ENCODE peak calls at places on chromosomes 7 and 10, in eight cellular contexts. J is activated gamma-delta T cell; L is OCI-LY7; Y is ACHN; N is brain microvascular endothelial cell; G is activated CD4-positive, CD25-positive, alpha-beta regulatory T cell treated with anti-CD3 and anti-CD28 coated beads, Interleukin-2, amount 50 U/mL, for 72 hours; C is fibroblast of mammary gland; T is activated T-cell treated with anti-CD3 and anti-CD28 coated beads for 48 hours. P is an unnamed sample.

GRCh38 chr10:70130878-70131559 is 1.6 kb downstream of the AIFM2 start:
- DNase-seq in Y (no peak), N (peak), C (peak), G (no peak), J (no peak), T (no peak), L (no peak), P (no peak)

GRCh38 chr7:140992422-140992821 is 22.3 kb downstream of the MRPS33 start:
- DNase-seq in C (no peak), Y (no peak), N (no peak), T (no peak), L (no peak), G (no peak), J (no peak), P (no peak)

GRCh38 chr7:99677646-99678045 is 2.1 kb downstream of the CYP3A5 start:
- DNase-seq in C (no peak), T (no peak), N (no peak), G (no peak), J (no peak), Y (no peak), L (no peak), P (no peak)

GRCh38 chr7:155739538-155740140 is 72.6 kb downstream of the SHH start:
- DNase-seq in Y (no peak), C (no peak), T (no peak), L (no peak), G (no peak), N (no peak), J (peak), P (no peak)

GRCh38 chr10:119350529-119351001 is 143.2 kb downstream of the GRK5 start:
- DNase-seq in N (no peak), C (no peak), T (no peak), Y (no peak), G (no peak), J (no peak), L (no peak), P (no peak)

GRCh38 chr10:22219308-22219707 is 1.5 kb upstream of the EBLN1 start:
- DNase-seq in L (no peak), J (no peak), T (no peak), Y (no peak), G (no peak), N (peak), C (peak), P (no peak)

GRCh38 chr7:45236666-45237065 is 79.1 kb downstream of the RAMP3 start:
- DNase-seq in G (no peak), N (peak), Y (peak), L (no peak), J (no peak), C (peak), T (no peak), P (no peak)

GRCh38 chr10:69419761-69420126 is 3.0 kb upstream of the TACR2 start:
- DNase-seq in T (no peak), C (no peak), G (no peak), N (no peak), Y (no peak), J (no peak), L (no peak), P (no peak)

GRCh38 chr10:73529089-73529832 is 33.4 kb upstream of the PPP3CB start:
- DNase-seq in C (peak), L (peak), Y (peak), G (no peak), N (peak), J (no peak), T (peak), P (peak)

GRCh38 chr7:156156734-156157408 is 344.6 kb upstream of the SHH start:
- DNase-seq in N (peak), L (no peak), T (no peak), Y (peak), G (no peak), J (no peak), C (no peak), P (peak)

GRCh38 chr10:113006656-113007342 is 56.8 kb downstream of the TCF7L2 start:
- DNase-seq in T (no peak), Y (no peak), C (no peak), J (no peak), L (no peak), G (no peak), N (no peak), P (no peak)

GRCh38 chr10:115844592-115844991 is 428.4 kb downstream of the GFRA1 start:
- DNase-seq in N (no peak), L (no peak), J (no peak), C (peak), T (no peak), Y (no peak), G (no peak), P (no peak)

GRCh38 chr10:99633832-99634231 is 13.6 kb upstream of the SLC25A28 start:
- DNase-seq in T (no peak), N (no peak), G (no peak), C (no peak), Y (no peak), L (no peak), J (no peak), P (no peak)

GRCh38 chr10:15672469-15672868 is 47.3 kb downstream of the ITGA8 start:
- DNase-seq in T (no peak), Y (no peak), J (no peak), N (no peak), L (no peak), C (no peak), G (no peak), P (no peak)

GRCh38 chr10:71244638-71245419 is 32.5 kb downstream of the UNC5B start:
- DNase-seq in C (peak), J (no peak), N (peak), Y (no peak), G (no peak), L (no peak), T (no peak), P (no peak)

GRCh38 chr10:69912584-69912983 is 110.9 kb downstream of the COL13A1 start:
- DNase-seq in T (no peak), J (no peak), Y (no peak), L (no peak), N (no peak), G (no peak), C (no peak), P (no peak)

GRCh38 chr7:39406464-39406863 is 159.7 kb upstream of the YAE1 start:
- DNase-seq in J (no peak), Y (peak), L (no peak), C (no peak), T (no peak), N (no peak), G (no peak), P (no peak)

GRCh38 chr7:74475987-74476350 is 22.3 kb downstream of the GTF2IRD1 start:
- DNase-seq in T (no peak), Y (no peak), L (no peak), C (no peak), N (no peak), J (no peak), G (no peak), P (peak)

GRCh38 chr7:30459591-30460245 is 18.9 kb downstream of the NOD1 start:
- DNase-seq in N (peak), J (no peak), T (no peak), L (no peak), G (no peak), C (peak), Y (peak), P (no peak)

P was measured in RPMI8226.